ENCODE peak calls at places on chromosomes 2 and 18, in ten cellular contexts. One of them, this sample, is unnamed.

GRCh38 chr2:21015281-21015645 is 28.6 kb downstream of the APOB start:
- DNase-seq in IMR-90: no peak
- DNase-seq in sigmoid colon: no peak
- DNase-seq in HCT116: no peak
- DNase-seq in ovary: no peak
- DNase-seq in prostate gland: no peak
- DNase-seq in HepG2: no peak
- DNase-seq in suprapubic skin: no peak
- DNase-seq in GM12892: no peak
- DNase-seq in K562: no peak
- DNase-seq in this sample: no peak

GRCh38 chr2:239529313-239530015 is 128.6 kb upstream of the HDAC4 start:
- DNase-seq in IMR-90: no peak
- DNase-seq in sigmoid colon: no peak
- DNase-seq in HCT116: no peak
- DNase-seq in ovary: no peak
- DNase-seq in prostate gland: no peak
- DNase-seq in HepG2: no peak
- DNase-seq in suprapubic skin: no peak
- DNase-seq in GM12892: no peak
- DNase-seq in K562: no peak
- DNase-seq in this sample: no peak

GRCh38 chr18:36187138-36187825 is at the start of gene MOCOS:
- DNase-seq in IMR-90: peak
- DNase-seq in sigmoid colon: peak
- DNase-seq in HCT116: peak
- DNase-seq in ovary: peak
- DNase-seq in prostate gland: peak
- DNase-seq in HepG2: peak
- DNase-seq in suprapubic skin: peak
- DNase-seq in GM12892: peak
- DNase-seq in K562: peak
- DNase-seq in this sample: no peak

GRCh38 chr2:117555965-117556364 is 258.5 kb upstream of the DDX18 start:
- DNase-seq in IMR-90: no peak
- DNase-seq in sigmoid colon: no peak
- DNase-seq in HCT116: no peak
- DNase-seq in ovary: no peak
- DNase-seq in prostate gland: no peak
- DNase-seq in HepG2: no peak
- DNase-seq in suprapubic skin: no peak
- DNase-seq in GM12892: no peak
- DNase-seq in K562: no peak
- DNase-seq in this sample: no peak

GRCh38 chr2:183996825-183997823 is 601.2 kb upstream of the ZNF804A start:
- DNase-seq in IMR-90: no peak
- DNase-seq in sigmoid colon: no peak
- DNase-seq in HCT116: no peak
- DNase-seq in ovary: no peak
- DNase-seq in prostate gland: peak
- DNase-seq in HepG2: no peak
- DNase-seq in suprapubic skin: no peak
- DNase-seq in GM12892: no peak
- DNase-seq in K562: no peak
- DNase-seq in this sample: no peak

GRCh38 chr2:217316743-217317142 is 456.9 kb upstream of the TNP1 start:
- DNase-seq in IMR-90: peak
- DNase-seq in sigmoid colon: no peak
- DNase-seq in HCT116: no peak
- DNase-seq in ovary: no peak
- DNase-seq in prostate gland: no peak
- DNase-seq in HepG2: no peak
- DNase-seq in suprapubic skin: no peak
- DNase-seq in GM12892: no peak
- DNase-seq in K562: no peak
- DNase-seq in this sample: no peak

GRCh38 chr18:12645751-12646203 is 12.1 kb downstream of the SPIRE1 start:
- DNase-seq in IMR-90: peak
- DNase-seq in sigmoid colon: peak
- DNase-seq in HCT116: no peak
- DNase-seq in ovary: peak
- DNase-seq in prostate gland: peak
- DNase-seq in HepG2: peak
- DNase-seq in suprapubic skin: no peak
- DNase-seq in GM12892: no peak
- DNase-seq in K562: no peak
- DNase-seq in this sample: no peak

GRCh38 chr18:59649575-59649974 is 47.6 kb downstream of the CCBE1 start:
- DNase-seq in IMR-90: peak
- DNase-seq in sigmoid colon: no peak
- DNase-seq in HCT116: no peak
- DNase-seq in ovary: no peak
- DNase-seq in prostate gland: no peak
- DNase-seq in HepG2: no peak
- DNase-seq in suprapubic skin: no peak
- DNase-seq in GM12892: no peak
- DNase-seq in K562: no peak
- DNase-seq in this sample: no peak

GRCh38 chr18:55376387-55376786 is 211.6 kb downstream of the TCF4 start:
- DNase-seq in IMR-90: no peak
- DNase-seq in sigmoid colon: no peak
- DNase-seq in HCT116: no peak
- DNase-seq in ovary: no peak
- DNase-seq in prostate gland: no peak
- DNase-seq in HepG2: no peak
- DNase-seq in suprapubic skin: no peak
- DNase-seq in GM12892: no peak
- DNase-seq in K562: no peak
- DNase-seq in this sample: no peak

GRCh38 chr2:45851576-45852304 is 200.3 kb downstream of the PRKCE start:
- DNase-seq in IMR-90: peak
- DNase-seq in sigmoid colon: no peak
- DNase-seq in HCT116: no peak
- DNase-seq in ovary: no peak
- DNase-seq in prostate gland: peak
- DNase-seq in HepG2: no peak
- DNase-seq in suprapubic skin: no peak
- DNase-seq in GM12892: no peak
- DNase-seq in K562: no peak
- DNase-seq in this sample: no peak

GRCh38 chr2:160606336-160606735 is 112.7 kb upstream of the RBMS1 start:
- DNase-seq in IMR-90: peak
- DNase-seq in sigmoid colon: no peak
- DNase-seq in HCT116: no peak
- DNase-seq in ovary: no peak
- DNase-seq in prostate gland: no peak
- DNase-seq in HepG2: no peak
- DNase-seq in suprapubic skin: no peak
- DNase-seq in GM12892: no peak
- DNase-seq in K562: no peak
- DNase-seq in this sample: no peak

DNA sequence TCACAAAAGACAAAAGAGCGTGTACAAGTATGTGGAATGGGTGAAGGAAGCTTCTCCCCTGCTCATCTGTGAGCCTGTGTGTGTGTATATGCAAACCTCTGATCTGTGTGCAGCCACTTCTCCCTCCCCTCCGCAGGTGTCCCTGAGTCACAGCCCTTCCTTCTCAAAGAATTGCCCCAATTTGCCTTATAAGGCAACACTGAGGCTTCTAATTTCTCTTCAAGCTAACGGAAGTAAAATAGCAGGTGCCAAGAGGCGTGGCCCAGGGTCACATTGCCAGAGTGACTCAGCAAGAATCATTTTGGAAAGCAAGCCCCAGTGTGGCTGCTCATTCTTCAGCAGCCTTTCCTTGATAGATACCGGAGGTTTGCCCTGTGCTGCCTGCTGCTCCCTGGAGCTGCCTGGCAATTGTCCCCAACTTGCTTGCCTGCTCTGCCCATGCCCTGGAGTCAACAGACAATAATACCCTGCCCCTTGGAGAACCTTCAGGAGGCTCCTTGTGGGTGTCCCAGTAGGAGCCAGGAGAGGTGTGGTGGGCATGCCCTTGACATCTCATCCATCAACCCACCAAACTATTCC is 37.3 kb upstream of the BMP10 start:
- DNase-seq in IMR-90: peak
- DNase-seq in sigmoid colon: peak
- DNase-seq in HCT116: peak
- DNase-seq in ovary: peak
- DNase-seq in prostate gland: peak
- DNase-seq in HepG2: no peak
- DNase-seq in suprapubic skin: peak
- DNase-seq in GM12892: peak
- DNase-seq in K562: peak
- DNase-seq in this sample: no peak
- TF ChIP-seq POLR2A in IMR-90: no peak
- TF ChIP-seq POLR2A in sigmoid colon: no peak
- TF ChIP-seq POLR2A in HCT116: no peak
- TF ChIP-seq POLR2A in ovary: no peak
- TF ChIP-seq POLR2A in prostate gland: no peak
- TF ChIP-seq POLR2A in HepG2: no peak
- TF ChIP-seq POLR2A in suprapubic skin: no peak
- TF ChIP-seq POLR2A in GM12892: peak
- TF ChIP-seq POLR2A in K562: no peak
- TF ChIP-seq POLR2A in this sample: no peak

DNA sequence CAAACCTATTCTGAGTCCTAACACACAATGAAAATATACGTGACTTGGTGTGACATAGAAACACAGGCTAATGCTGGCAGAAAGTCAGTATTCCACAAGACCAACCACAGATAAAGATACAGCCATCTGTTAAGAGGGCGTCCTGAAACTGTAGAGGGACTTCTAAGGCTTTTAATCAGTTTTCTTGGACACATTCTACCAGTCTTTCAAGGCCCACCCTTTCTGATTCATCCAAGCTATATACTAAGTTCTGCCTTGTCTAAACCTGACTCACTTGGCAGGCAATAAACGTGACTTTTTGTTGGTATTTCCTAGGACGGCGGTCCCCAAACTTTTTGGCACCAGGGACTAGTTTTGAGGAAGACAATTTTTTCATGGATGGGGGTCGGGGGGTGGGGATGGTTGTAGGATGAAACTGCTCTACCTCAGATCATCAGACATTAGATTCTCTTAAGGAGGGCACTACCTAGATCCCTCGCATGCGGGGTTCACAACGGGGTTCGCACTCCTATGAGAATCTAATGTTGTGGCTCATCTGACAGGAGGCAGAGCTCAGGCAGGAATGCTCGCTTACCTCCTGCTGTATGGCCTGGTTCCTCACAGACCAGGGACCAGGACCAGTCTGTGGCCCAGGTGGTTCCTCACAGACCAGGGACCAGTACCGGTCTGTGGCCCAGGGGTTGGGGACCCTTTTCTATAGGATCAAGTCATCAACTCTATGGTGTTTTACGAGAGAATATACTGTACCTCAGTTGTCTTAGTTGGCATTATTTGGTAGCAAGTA is 61.4 kb downstream of the SP3 start:
- DNase-seq in IMR-90: peak
- DNase-seq in sigmoid colon: no peak
- DNase-seq in HCT116: no peak
- DNase-seq in ovary: no peak
- DNase-seq in prostate gland: no peak
- DNase-seq in HepG2: no peak
- DNase-seq in suprapubic skin: no peak
- DNase-seq in GM12892: no peak
- DNase-seq in K562: no peak
- DNase-seq in this sample: no peak
- TF ChIP-seq POLR2A in IMR-90: no peak
- TF ChIP-seq POLR2A in sigmoid colon: no peak
- TF ChIP-seq POLR2A in HCT116: no peak
- TF ChIP-seq POLR2A in ovary: no peak
- TF ChIP-seq POLR2A in prostate gland: no peak
- TF ChIP-seq POLR2A in HepG2: peak
- TF ChIP-seq POLR2A in suprapubic skin: no peak
- TF ChIP-seq POLR2A in GM12892: peak
- TF ChIP-seq POLR2A in K562: peak
- TF ChIP-seq POLR2A in this sample: no peak

DNA sequence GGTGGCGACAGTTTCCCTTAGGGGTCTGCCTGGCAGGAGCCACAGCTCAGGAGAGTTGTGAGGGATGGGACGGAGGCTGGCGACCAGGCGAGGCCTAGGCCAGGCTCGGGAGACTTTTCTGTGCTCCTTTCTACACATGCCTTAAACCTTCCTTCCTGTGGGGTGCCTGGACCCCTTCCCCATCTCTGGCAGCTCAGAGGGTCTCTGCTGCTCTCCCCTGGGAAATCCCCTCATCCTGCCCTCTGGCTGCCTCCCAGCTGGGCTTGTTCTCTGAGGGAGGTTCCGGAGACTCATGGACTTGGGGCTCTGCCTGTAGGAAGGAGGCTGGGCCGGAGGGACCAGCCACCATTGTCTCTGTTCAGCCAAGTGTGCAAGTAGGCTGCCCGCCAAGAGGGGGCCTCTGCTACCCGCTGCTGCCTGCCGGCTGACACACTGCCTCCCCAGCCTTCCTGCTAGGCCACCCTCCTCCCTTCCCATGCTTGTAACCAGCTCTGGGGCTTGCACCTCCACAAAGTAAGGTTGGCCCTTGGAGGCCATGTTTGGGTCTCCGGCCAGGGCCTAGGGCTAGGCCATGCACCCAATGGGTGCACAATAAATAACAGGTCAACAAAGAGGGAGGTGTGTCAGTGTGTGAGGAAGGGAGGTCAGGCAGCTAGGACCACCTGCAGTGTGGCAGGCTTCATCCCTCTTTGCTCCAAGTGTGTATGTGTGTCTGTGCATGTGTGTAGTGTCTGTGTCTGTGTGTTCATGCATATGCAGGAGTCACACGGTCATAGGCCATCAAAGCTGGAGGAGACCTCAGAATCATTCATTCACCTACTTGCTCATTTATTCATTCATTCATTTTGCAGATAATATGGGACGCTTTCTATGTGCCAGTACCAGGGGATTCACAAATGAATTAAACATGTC is 28.8 kb downstream of the PSD4 start:
- DNase-seq in IMR-90: no peak
- DNase-seq in sigmoid colon: no peak
- DNase-seq in HCT116: no peak
- DNase-seq in ovary: no peak
- DNase-seq in prostate gland: no peak
- DNase-seq in HepG2: no peak
- DNase-seq in suprapubic skin: no peak
- DNase-seq in GM12892: no peak
- DNase-seq in K562: no peak
- DNase-seq in this sample: no peak
- TF ChIP-seq POLR2A in IMR-90: no peak
- TF ChIP-seq POLR2A in sigmoid colon: no peak
- TF ChIP-seq POLR2A in HCT116: no peak
- TF ChIP-seq POLR2A in ovary: no peak
- TF ChIP-seq POLR2A in prostate gland: no peak
- TF ChIP-seq POLR2A in HepG2: no peak
- TF ChIP-seq POLR2A in suprapubic skin: no peak
- TF ChIP-seq POLR2A in GM12892: peak
- TF ChIP-seq POLR2A in K562: no peak
- TF ChIP-seq POLR2A in this sample: no peak

GRCh38 chr2:68127358-68128242 is 30.1 kb upstream of the PNO1 start:
- DNase-seq in IMR-90: no peak
- DNase-seq in sigmoid colon: no peak
- DNase-seq in HCT116: no peak
- DNase-seq in ovary: no peak
- DNase-seq in prostate gland: no peak
- DNase-seq in HepG2: no peak
- DNase-seq in suprapubic skin: no peak
- DNase-seq in GM12892: no peak
- DNase-seq in K562: no peak
- DNase-seq in this sample: no peak
- TF ChIP-seq POLR2A in IMR-90: no peak
- TF ChIP-seq POLR2A in sigmoid colon: no peak
- TF ChIP-seq POLR2A in HCT116: no peak
- TF ChIP-seq POLR2A in ovary: no peak
- TF ChIP-seq POLR2A in prostate gland: no peak
- TF ChIP-seq POLR2A in HepG2: no peak
- TF ChIP-seq POLR2A in suprapubic skin: no peak
- TF ChIP-seq POLR2A in GM12892: no peak
- TF ChIP-seq POLR2A in K562: no peak
- TF ChIP-seq POLR2A in this sample: no peak

This sample was measured in vagina.